ENCODE peak calls at places on chromosomes 13 and 19, in six cellular contexts. One of them, this sample, is unnamed.

GRCh38 chr13:67620665-67621064 is 390.5 kb upstream of the PCDH9 start:
- DNase-seq in SK-N-SH: no peak
- DNase-seq in GM12878: no peak
- DNase-seq in GM12891: no peak
- DNase-seq in H1: no peak
- DNase-seq in K562: no peak
- DNase-seq in this sample: no peak

GRCh38 chr13:50989476-50989875 is 79.9 kb downstream of the RNASEH2B start:
- DNase-seq in SK-N-SH: peak; percentile 30
- DNase-seq in GM12878: no peak
- DNase-seq in GM12891: no peak
- DNase-seq in H1: no peak
- DNase-seq in K562: peak; percentile 30
- DNase-seq in this sample: no peak

GRCh38 chr13:60164490-60164889 is 762 bp upstream of the DIAPH3 start:
- DNase-seq in GM12878: no peak
- DNase-seq in K562: no peak
- DNase-seq in GM12891: no peak
- DNase-seq in SK-N-SH: no peak
- DNase-seq in H1: no peak
- DNase-seq in this sample: no peak

GRCh38 chr13:74778946-74779345 is 644.7 kb upstream of the KLF12 start:
- DNase-seq in GM12878: no peak
- DNase-seq in K562: no peak
- DNase-seq in SK-N-SH: no peak
- DNase-seq in H1: no peak
- DNase-seq in GM12891: no peak
- DNase-seq in this sample: no peak

GRCh38 chr19:18841400-18841799 is 9.6 kb downstream of the UPF1 start:
- DNase-seq in K562: no peak
- DNase-seq in GM12891: peak; percentile 6
- DNase-seq in SK-N-SH: no peak
- DNase-seq in H1: no peak
- DNase-seq in GM12878: no peak
- DNase-seq in this sample: peak; percentile 9

GRCh38 chr19:17300992-17301585 is 2.1 kb downstream of the ABHD8 start:
- DNase-seq in H1: no peak
- DNase-seq in GM12891: no peak
- DNase-seq in GM12878: no peak
- DNase-seq in K562: no peak
- DNase-seq in SK-N-SH: no peak
- DNase-seq in this sample: no peak

GRCh38 chr19:30539315-30539714 is 167.1 kb downstream of the ZNF536 start:
- DNase-seq in GM12891: no peak
- DNase-seq in SK-N-SH: no peak
- DNase-seq in GM12878: no peak
- DNase-seq in K562: no peak
- DNase-seq in H1: no peak
- DNase-seq in this sample: no peak

GRCh38 chr13:42754801-42755513 is 26.4 kb upstream of the FAM216B start:
- DNase-seq in H1: no peak
- DNase-seq in SK-N-SH: no peak
- DNase-seq in K562: no peak
- DNase-seq in GM12878: no peak
- DNase-seq in GM12891: no peak
- DNase-seq in this sample: no peak

GRCh38 chr13:112248909-112249592 is 127.1 kb upstream of the SPACA7 start:
- DNase-seq in SK-N-SH: no peak
- DNase-seq in GM12878: no peak
- DNase-seq in GM12891: no peak
- DNase-seq in K562: no peak
- DNase-seq in H1: no peak
- DNase-seq in this sample: no peak

GRCh38 chr13:36858285-36858684 is 39.3 kb downstream of the RFXAP start:
- DNase-seq in GM12878: no peak
- DNase-seq in H1: no peak
- DNase-seq in SK-N-SH: peak; percentile 53
- DNase-seq in GM12891: no peak
- DNase-seq in K562: peak; percentile 6
- DNase-seq in this sample: no peak

GRCh38 chr13:95341441-95341840 is 40.2 kb upstream of the ABCC4 start:
- DNase-seq in H1: no peak
- DNase-seq in GM12878: no peak
- DNase-seq in GM12891: no peak
- DNase-seq in SK-N-SH: no peak
- DNase-seq in K562: no peak
- DNase-seq in this sample: no peak

GRCh38 chr19:38429055-38429810 is 3.2 kb upstream of the RASGRP4 start:
- DNase-seq in H1: no peak
- DNase-seq in K562: no peak
- DNase-seq in GM12891: no peak
- DNase-seq in GM12878: no peak
- DNase-seq in SK-N-SH: no peak
- DNase-seq in this sample: no peak

GRCh38 chr13:38564751-38565150 is 122.1 kb upstream of the FREM2 start:
- DNase-seq in GM12891: no peak
- DNase-seq in H1: no peak
- DNase-seq in K562: no peak
- DNase-seq in SK-N-SH: no peak
- DNase-seq in GM12878: no peak
- DNase-seq in this sample: no peak

GRCh38 chr13:98681017-98681416 is 71.5 kb downstream of the SLC15A1 start:
- DNase-seq in GM12891: no peak
- DNase-seq in SK-N-SH: no peak
- DNase-seq in K562: no peak
- DNase-seq in H1: no peak
- DNase-seq in GM12878: no peak
- DNase-seq in this sample: no peak

GRCh38 chr19:38975861-38976271 is 324 bp upstream of the FBXO17 start:
- DNase-seq in H1: no peak
- DNase-seq in SK-N-SH: no peak
- DNase-seq in GM12891: no peak
- DNase-seq in GM12878: no peak
- DNase-seq in K562: no peak
- DNase-seq in this sample: no peak

GRCh38 chr19:2478324-2478755 is 2.4 kb downstream of the GADD45B start:
- DNase-seq in GM12878: no peak
- DNase-seq in GM12891: no peak
- DNase-seq in SK-N-SH: peak; percentile 63
- DNase-seq in K562: no peak
- DNase-seq in H1: no peak
- DNase-seq in this sample: no peak

GRCh38 chr13:99648905-99649304 is 147.6 kb downstream of the TM9SF2 start:
- DNase-seq in GM12878: no peak
- DNase-seq in GM12891: no peak
- DNase-seq in H1: no peak
- DNase-seq in SK-N-SH: no peak
- DNase-seq in K562: no peak
- DNase-seq in this sample: no peak

GRCh38 chr19:7456964-7457541 is 31.8 kb downstream of the PEX11G start:
- DNase-seq in H1: no peak
- DNase-seq in K562: no peak
- DNase-seq in SK-N-SH: no peak
- DNase-seq in GM12891: no peak
- DNase-seq in GM12878: no peak
- DNase-seq in this sample: no peak

GRCh38 chr19:55655648-55656040 is 809 bp downstream of the U2AF2 start:
- DNase-seq in GM12878: no peak
- DNase-seq in K562: no peak
- DNase-seq in GM12891: no peak
- DNase-seq in H1: no peak
- DNase-seq in SK-N-SH: no peak
- DNase-seq in this sample: no peak

DNA sequence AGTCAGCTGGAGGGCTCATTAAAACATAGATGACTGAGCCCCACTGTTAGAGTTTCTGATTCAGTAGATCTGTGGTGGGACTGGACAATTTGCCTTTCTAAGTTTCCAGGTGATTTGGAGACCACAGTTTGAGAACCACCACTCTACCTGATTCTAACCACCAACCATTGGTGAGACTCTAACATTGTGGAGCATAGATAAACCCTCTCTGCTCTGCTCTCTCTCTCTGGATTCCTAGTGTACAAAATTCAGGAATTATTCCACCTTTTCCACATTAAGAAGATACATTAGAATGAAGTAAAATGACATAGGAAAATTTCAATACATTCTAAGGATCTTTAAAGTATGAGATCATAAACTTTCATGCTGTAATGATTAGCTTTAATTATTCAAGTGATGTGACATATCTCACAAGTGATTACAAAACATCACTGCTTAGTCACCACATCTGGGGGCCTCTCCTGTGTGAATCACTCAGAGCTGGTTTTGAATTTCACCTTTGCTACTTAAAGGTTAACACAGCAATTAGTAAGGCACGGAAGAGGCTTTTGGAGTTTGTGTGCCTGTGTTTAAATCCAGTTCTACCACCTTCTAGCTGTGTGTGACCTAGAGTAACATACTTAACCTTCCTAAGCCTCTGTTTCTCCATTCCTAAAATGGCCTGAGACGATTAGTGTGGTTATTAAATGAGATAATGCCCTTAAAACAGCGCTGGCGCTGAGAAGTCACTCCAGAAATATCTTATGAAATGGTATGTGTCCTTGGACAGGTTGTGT is 78.5 kb upstream of the NBEA start:
- DNase-seq in GM12891: no peak
- DNase-seq in K562: no peak
- DNase-seq in SK-N-SH: no peak
- DNase-seq in GM12878: no peak
- DNase-seq in H1: no peak
- DNase-seq in this sample: no peak
- TF ChIP-seq POLR2AphosphoS5 in GM12891: no peak
- TF ChIP-seq POLR2AphosphoS5 in K562: no peak
- TF ChIP-seq POLR2AphosphoS5 in SK-N-SH: no peak
- TF ChIP-seq POLR2AphosphoS5 in GM12878: no peak
- TF ChIP-seq POLR2AphosphoS5 in H1: no peak
- TF ChIP-seq POLR2AphosphoS5 in this sample: no peak

GRCh38 chr13:25885418-25885817 is 166.4 kb downstream of the SHISA2 start:
- DNase-seq in SK-N-SH: peak; percentile 38
- DNase-seq in K562: no peak
- DNase-seq in H1: no peak
- DNase-seq in GM12891: no peak
- DNase-seq in GM12878: no peak
- DNase-seq in this sample: no peak

GRCh38 chr13:25886438-25887214 is 165.2 kb downstream of the SHISA2 start:
- DNase-seq in K562: no peak
- DNase-seq in SK-N-SH: no peak
- DNase-seq in GM12878: no peak
- DNase-seq in GM12891: no peak
- DNase-seq in H1: no peak
- DNase-seq in this sample: no peak

GRCh38 chr13:25890671-25891212 is 161.1 kb downstream of the SHISA2 start:
- DNase-seq in H1: no peak
- DNase-seq in K562: no peak
- DNase-seq in SK-N-SH: no peak
- DNase-seq in GM12878: no peak
- DNase-seq in GM12891: no peak
- DNase-seq in this sample: no peak

GRCh38 chr13:25882732-25883357 is 169.0 kb downstream of the SHISA2 start:
- DNase-seq in H1: no peak
- DNase-seq in K562: no peak
- DNase-seq in GM12878: no peak
- DNase-seq in GM12891: no peak
- DNase-seq in SK-N-SH: peak; percentile 15
- DNase-seq in this sample: no peak

GRCh38 chr13:25887962-25888655 is 163.7 kb downstream of the SHISA2 start:
- DNase-seq in H1: no peak
- DNase-seq in GM12891: no peak
- DNase-seq in GM12878: no peak
- DNase-seq in SK-N-SH: no peak
- DNase-seq in K562: no peak
- DNase-seq in this sample: no peak
- TF ChIP-seq TAF1 in H1: no peak
- TF ChIP-seq TAF1 in GM12891: no peak
- TF ChIP-seq TAF1 in GM12878: no peak
- TF ChIP-seq TAF1 in SK-N-SH: no peak
- TF ChIP-seq TAF1 in K562: no peak
- TF ChIP-seq TAF1 in this sample: no peak

DNA sequence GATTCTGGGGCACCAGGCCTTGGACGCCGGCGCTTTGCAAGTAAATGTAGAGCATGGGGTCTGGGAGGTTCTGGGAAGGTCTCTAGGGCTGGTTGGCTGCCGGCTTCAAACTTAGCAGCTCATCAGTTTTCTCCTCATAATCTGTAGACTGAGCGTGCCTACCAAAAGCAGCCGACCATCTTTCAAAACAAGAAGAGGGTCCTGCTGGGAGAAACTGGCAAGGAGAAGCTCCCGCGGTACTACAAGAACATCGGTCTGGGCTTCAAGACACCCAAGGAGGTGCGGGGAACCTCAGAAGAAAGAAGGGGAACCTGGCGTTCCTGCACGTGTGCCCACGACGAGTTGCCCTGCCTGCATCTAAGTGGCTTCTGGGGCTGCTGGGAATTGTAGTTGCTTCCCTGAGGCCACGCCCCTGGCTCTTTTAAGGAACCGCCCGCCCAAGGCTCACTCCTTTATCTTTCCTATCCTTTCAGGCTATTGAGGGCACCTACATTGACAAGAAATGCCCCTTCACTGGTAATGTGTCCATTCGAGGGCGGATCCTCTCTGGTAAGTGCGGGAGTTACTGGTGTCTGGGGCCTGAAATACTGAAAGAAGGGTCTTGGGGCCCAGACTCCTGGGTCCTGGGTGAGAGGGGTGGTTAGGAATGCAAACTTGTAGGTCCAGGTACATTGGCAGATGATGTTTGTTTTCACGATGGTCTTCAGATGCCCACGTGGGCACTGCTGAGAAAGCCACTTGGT is 984 bp downstream of the RPS11 start:
- DNase-seq in GM12891: no peak
- DNase-seq in SK-N-SH: peak; percentile 68
- DNase-seq in GM12878: no peak
- DNase-seq in K562: peak; percentile 70
- DNase-seq in H1: no peak
- DNase-seq in this sample: peak; percentile 58
- TF ChIP-seq POLR2AphosphoS5 in GM12891: peak; percentile 79
- TF ChIP-seq POLR2AphosphoS5 in SK-N-SH: peak; percentile 56
- TF ChIP-seq POLR2AphosphoS5 in GM12878: no peak
- TF ChIP-seq POLR2AphosphoS5 in K562: peak; percentile 38
- TF ChIP-seq POLR2AphosphoS5 in H1: peak; percentile 76
- TF ChIP-seq POLR2AphosphoS5 in this sample: peak; percentile 70

DNA sequence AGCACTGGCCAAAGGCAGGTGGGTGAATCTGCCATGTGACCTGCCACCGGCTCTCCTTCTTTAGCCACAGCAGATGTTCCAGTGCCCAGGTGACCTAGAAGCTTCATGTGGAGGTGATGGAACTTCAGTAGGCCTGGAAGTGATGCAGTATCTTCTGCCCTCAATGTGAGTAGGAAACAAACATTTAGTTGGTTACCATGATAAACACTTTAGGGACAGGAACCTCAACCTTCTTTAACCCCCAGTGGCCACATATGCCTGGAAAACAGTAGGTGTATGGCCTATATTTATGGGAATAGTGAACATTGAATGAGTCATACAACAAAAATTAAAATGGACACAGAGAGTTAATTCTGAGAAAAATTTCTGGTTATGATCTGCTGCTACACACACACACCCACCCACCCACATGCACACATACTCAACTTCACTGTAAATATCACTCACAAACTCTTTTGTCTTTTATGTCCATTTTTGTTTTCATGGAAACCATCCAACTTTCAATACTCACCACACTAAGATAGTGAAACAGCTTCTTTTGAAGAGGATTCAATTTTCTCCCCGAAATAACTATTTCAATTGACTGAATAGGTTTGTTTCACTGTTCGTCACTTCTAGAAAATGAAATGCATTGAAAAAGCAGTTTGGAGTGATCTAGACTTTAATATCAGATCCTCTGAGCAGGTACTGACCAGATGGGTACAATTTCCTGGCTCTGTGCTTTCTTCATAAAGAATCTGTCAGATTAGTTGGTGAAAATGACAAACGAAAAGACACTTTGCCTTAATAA is 97.3 kb downstream of the STARD13 start:
- DNase-seq in K562: no peak
- DNase-seq in GM12878: peak; percentile 79
- DNase-seq in H1: no peak
- DNase-seq in SK-N-SH: no peak
- DNase-seq in GM12891: no peak
- DNase-seq in this sample: no peak
- TF ChIP-seq TAF1 in K562: no peak
- TF ChIP-seq TAF1 in GM12878: peak; percentile 2
- TF ChIP-seq TAF1 in H1: no peak
- TF ChIP-seq TAF1 in SK-N-SH: no peak
- TF ChIP-seq TAF1 in GM12891: no peak
- TF ChIP-seq TAF1 in this sample: no peak

This sample was measured in GM12892.